ENCODE peak calls at places on chromosomes 13 and 19, in five cellular contexts. One of them, this sample, is unnamed.
A peak's percentile ranks its signal among the peaks of the same experiment; 100 is the strongest.

GRCh38 chr19:39518458-39518857 is 3.5 kb downstream of the SELENOV start:
- DNase-seq in left ventricle myocardium inferior: no peak
- DNase-seq in GM23248: no peak
- DNase-seq in IMR-90: no peak
- DNase-seq in CD4-positive, CD25-positive, alpha-beta regulatory T cell: no peak
- DNase-seq in this sample: peak; percentile 64

GRCh38 chr19:49442793-49443365 is 1.6 kb upstream of the SLC17A7 start:
- DNase-seq in left ventricle myocardium inferior: peak; percentile 96
- DNase-seq in GM23248: peak; percentile 92
- DNase-seq in IMR-90: peak; percentile 73
- DNase-seq in CD4-positive, CD25-positive, alpha-beta regulatory T cell: peak; percentile 49
- DNase-seq in this sample: peak; percentile 91

GRCh38 chr19:8393871-8394250 is 3.7 kb downstream of the RAB11B start:
- DNase-seq in left ventricle myocardium inferior: no peak
- DNase-seq in GM23248: no peak
- DNase-seq in IMR-90: no peak
- DNase-seq in CD4-positive, CD25-positive, alpha-beta regulatory T cell: no peak
- DNase-seq in this sample: no peak

GRCh38 chr19:56071151-56071550 is 49.9 kb downstream of the ZNF787 start:
- DNase-seq in left ventricle myocardium inferior: no peak
- DNase-seq in GM23248: peak; percentile 12
- DNase-seq in IMR-90: no peak
- DNase-seq in CD4-positive, CD25-positive, alpha-beta regulatory T cell: no peak
- DNase-seq in this sample: peak; percentile 44

GRCh38 chr19:1591421-1592022 is 1.1 kb downstream of the MBD3 start:
- DNase-seq in left ventricle myocardium inferior: no peak
- DNase-seq in GM23248: peak; percentile 32
- DNase-seq in IMR-90: no peak
- DNase-seq in CD4-positive, CD25-positive, alpha-beta regulatory T cell: no peak
- DNase-seq in this sample: peak; percentile 44

GRCh38 chr19:48900477-48901452 is 653 bp downstream of the NUCB1 start:
- DNase-seq in left ventricle myocardium inferior: no peak
- DNase-seq in GM23248: peak; percentile 65
- DNase-seq in IMR-90: peak; percentile 35
- DNase-seq in CD4-positive, CD25-positive, alpha-beta regulatory T cell: no peak
- DNase-seq in this sample: peak; percentile 61

GRCh38 chr13:100497394-100497793 is 91.2 kb downstream of the GGACT start:
- DNase-seq in left ventricle myocardium inferior: no peak
- DNase-seq in GM23248: peak; percentile 44
- DNase-seq in IMR-90: peak; percentile 73
- DNase-seq in CD4-positive, CD25-positive, alpha-beta regulatory T cell: no peak
- DNase-seq in this sample: peak; percentile 7

GRCh38 chr19:39846678-39847486 is 703 bp upstream of the FBL start:
- DNase-seq in left ventricle myocardium inferior: no peak
- DNase-seq in GM23248: peak; percentile 39
- DNase-seq in IMR-90: no peak
- DNase-seq in CD4-positive, CD25-positive, alpha-beta regulatory T cell: no peak
- DNase-seq in this sample: peak; percentile 91

GRCh38 chr19:6066661-6067646 is 43.3 kb downstream of the RFX2 start:
- DNase-seq in left ventricle myocardium inferior: peak; percentile 93
- DNase-seq in GM23248: peak; percentile 99
- DNase-seq in IMR-90: peak; percentile 86
- DNase-seq in CD4-positive, CD25-positive, alpha-beta regulatory T cell: no peak
- DNase-seq in this sample: peak; percentile 42

GRCh38 chr13:114067381-114067885 is 65.0 kb downstream of the RASA3 start:
- DNase-seq in left ventricle myocardium inferior: no peak
- DNase-seq in GM23248: peak; percentile 85
- DNase-seq in IMR-90: peak; percentile 68
- DNase-seq in CD4-positive, CD25-positive, alpha-beta regulatory T cell: no peak
- DNase-seq in this sample: no peak

GRCh38 chr19:14155371-14155770 is 19.0 kb upstream of the ASF1B start:
- DNase-seq in left ventricle myocardium inferior: no peak
- DNase-seq in GM23248: no peak
- DNase-seq in IMR-90: no peak
- DNase-seq in CD4-positive, CD25-positive, alpha-beta regulatory T cell: no peak
- DNase-seq in this sample: no peak
- H3K27ac ChIP-seq in left ventricle myocardium inferior: no peak overlapping the region
- H3K27ac ChIP-seq in GM23248: no peak overlapping the region
- H3K27ac ChIP-seq in IMR-90: no peak overlapping the region
- H3K27ac ChIP-seq in CD4-positive, CD25-positive, alpha-beta regulatory T cell: no peak overlapping the region
- H3K27ac ChIP-seq in this sample: no peak overlapping the region

DNA sequence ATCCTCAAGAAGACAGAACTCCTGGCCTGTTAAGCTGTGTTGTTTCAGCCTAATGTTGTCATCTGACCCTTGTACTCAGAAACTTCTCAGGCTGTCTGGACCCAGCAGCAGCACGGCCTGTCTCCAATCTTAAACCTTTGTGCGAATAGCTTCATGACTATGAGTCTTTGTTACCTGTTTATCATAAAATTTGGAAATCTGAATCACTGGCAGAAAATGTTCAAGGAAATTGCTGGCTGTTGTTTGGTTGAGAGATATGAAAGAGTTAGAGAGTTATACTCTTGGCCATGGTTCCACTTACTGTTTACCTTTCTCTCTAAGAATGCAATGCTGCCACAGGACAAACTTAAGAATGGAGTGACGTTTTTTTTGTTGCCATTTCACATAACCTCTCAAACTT is 59.6 kb downstream of the EFNB2 start:
- DNase-seq in left ventricle myocardium inferior: no peak
- DNase-seq in GM23248: no peak
- DNase-seq in IMR-90: no peak
- DNase-seq in CD4-positive, CD25-positive, alpha-beta regulatory T cell: no peak
- DNase-seq in this sample: no peak
- H3K27ac ChIP-seq in left ventricle myocardium inferior: no peak overlapping the region
- H3K27ac ChIP-seq in GM23248: no peak overlapping the region
- H3K27ac ChIP-seq in IMR-90: no peak overlapping the region
- H3K27ac ChIP-seq in CD4-positive, CD25-positive, alpha-beta regulatory T cell: no peak overlapping the region
- H3K27ac ChIP-seq in this sample: no peak overlapping the region

GRCh38 chr13:36217456-36217855 is 3.1 kb upstream of the SOHLH2 start:
- DNase-seq in left ventricle myocardium inferior: no peak
- DNase-seq in GM23248: no peak
- DNase-seq in IMR-90: no peak
- DNase-seq in CD4-positive, CD25-positive, alpha-beta regulatory T cell: no peak
- DNase-seq in this sample: no peak
- H3K27ac ChIP-seq in left ventricle myocardium inferior: no peak overlapping the region
- H3K27ac ChIP-seq in GM23248: no peak overlapping the region
- H3K27ac ChIP-seq in IMR-90: no peak overlapping the region
- H3K27ac ChIP-seq in CD4-positive, CD25-positive, alpha-beta regulatory T cell: no peak overlapping the region
- H3K27ac ChIP-seq in this sample: no peak overlapping the region

DNA sequence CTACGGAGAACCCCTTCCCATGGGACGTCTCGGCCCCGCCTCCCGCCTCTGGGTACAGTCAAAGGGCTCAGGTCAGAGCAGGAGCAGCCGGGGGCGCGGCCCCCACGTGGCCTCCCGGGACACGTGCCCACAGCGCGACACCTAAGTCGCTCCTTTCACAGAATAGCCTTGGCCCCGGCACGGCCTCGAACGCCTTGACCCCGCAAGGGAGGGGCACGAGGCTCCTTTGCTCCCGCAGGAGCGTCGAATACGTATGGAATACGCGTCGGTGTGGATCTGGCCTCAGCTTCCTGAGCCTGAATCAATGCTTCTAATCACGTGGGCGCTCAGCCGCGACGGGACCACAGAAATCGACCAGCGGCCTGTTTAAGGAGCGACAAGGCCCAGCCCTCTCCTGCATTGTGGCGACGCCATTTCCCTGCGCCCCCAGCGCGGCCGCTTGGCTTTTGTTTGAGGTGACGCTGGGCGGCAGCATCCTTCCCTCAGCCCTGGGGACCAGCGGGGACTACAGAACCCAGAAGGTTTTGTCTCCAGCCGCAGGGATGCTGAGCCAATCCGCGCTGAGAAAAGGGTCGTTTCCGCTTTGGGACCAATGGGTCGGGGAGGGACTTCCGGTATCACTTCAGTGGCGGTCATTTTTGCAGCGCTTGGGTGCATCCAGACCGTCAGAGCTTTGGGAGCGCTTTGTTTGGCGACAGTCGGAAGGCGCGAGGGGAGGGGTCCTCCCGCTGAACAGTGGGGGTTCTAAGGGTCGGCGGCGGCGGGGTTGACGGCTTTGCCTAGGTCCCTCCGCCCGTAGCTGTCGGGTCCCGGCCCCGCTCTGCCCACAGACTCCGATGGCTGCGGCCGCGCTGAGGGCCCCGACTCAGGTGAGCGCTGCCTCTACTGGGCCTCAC is at the start of gene ZIK1:
- DNase-seq in left ventricle myocardium inferior: peak; percentile 92
- DNase-seq in GM23248: peak; percentile 95
- DNase-seq in IMR-90: peak; percentile 92
- DNase-seq in CD4-positive, CD25-positive, alpha-beta regulatory T cell: peak; percentile 81
- DNase-seq in this sample: no peak
- H3K27ac ChIP-seq in left ventricle myocardium inferior: peak within 1 kb of the TSS; percentile 82
- H3K27ac ChIP-seq in GM23248: no peak within 1 kb of the TSS
- H3K27ac ChIP-seq in IMR-90: peak within 1 kb of the TSS; percentile 72
- H3K27ac ChIP-seq in CD4-positive, CD25-positive, alpha-beta regulatory T cell: peak within 1 kb of the TSS; percentile 52
- H3K27ac ChIP-seq in this sample: no peak within 1 kb of the TSS

GRCh38 chr19:45780448-45781281 is 1.6 kb downstream of the DMPK start:
- DNase-seq in left ventricle myocardium inferior: no peak
- DNase-seq in GM23248: no peak
- DNase-seq in IMR-90: no peak
- DNase-seq in CD4-positive, CD25-positive, alpha-beta regulatory T cell: no peak
- DNase-seq in this sample: peak; percentile 45
- H3K27ac ChIP-seq in left ventricle myocardium inferior: peak overlapping the region; percentile 94
- H3K27ac ChIP-seq in GM23248: no peak overlapping the region
- H3K27ac ChIP-seq in IMR-90: no peak overlapping the region
- H3K27ac ChIP-seq in CD4-positive, CD25-positive, alpha-beta regulatory T cell: no peak overlapping the region
- H3K27ac ChIP-seq in this sample: no peak overlapping the region